ENCODE peak calls at places on chromosomes 4 and X, in nine cellular contexts. U is CD8-positive, alpha-beta T cell; H is lung; Q is AG04450; X is BJ; Z is lower leg skin; A is tibial artery; P is lower lobe of right lung; V is GM10248. S is an unnamed sample.

GRCh38 chrX:153438522-153438921 is 7.3 kb downstream of the TREX2 start:
- DNase-seq in X (no peak), Q (no peak), U (no peak), H (no peak), V (no peak), Z (no peak), A (no peak), P (no peak), S (no peak)

GRCh38 chr4:15811703-15812325 is 33.7 kb downstream of the CD38 start:
- DNase-seq in P (no peak), V (no peak), X (no peak), Q (no peak), U (no peak), H (no peak), A (no peak), Z (no peak), S (no peak)

GRCh38 chrX:101759000-101759399 is 99.3 kb upstream of the ARMCX2 start:
- DNase-seq in H (no peak), V (no peak), A (peak), P (no peak), Z (no peak), Q (peak), U (no peak), X (no peak), S (peak)

GRCh38 chrX:119419146-119419545 is 20.0 kb downstream of the SLC25A43 start:
- DNase-seq in Z (no peak), V (no peak), P (no peak), H (no peak), X (no peak), U (no peak), A (no peak), Q (no peak), S (no peak)

GRCh38 chrX:42247241-42247640 is 323.9 kb upstream of the CASK start:
- DNase-seq in Q (no peak), X (no peak), H (no peak), Z (no peak), A (no peak), U (no peak), P (no peak), V (no peak), S (no peak)

GRCh38 chr4:140309124-140309870 is 64.1 kb upstream of the SCOC start:
- DNase-seq in V (no peak), Q (no peak), Z (no peak), P (no peak), X (peak), H (no peak), U (no peak), A (no peak), S (no peak)

GRCh38 chr4:47510506-47511143 is 25.6 kb downstream of the ATP10D start:
- DNase-seq in Q (no peak), H (no peak), Z (no peak), V (peak), P (no peak), A (no peak), U (no peak), X (no peak), S (peak)

GRCh38 chr4:20086067-20086466 is 165.6 kb upstream of the SLIT2 start:
- DNase-seq in U (no peak), A (no peak), V (no peak), Q (no peak), H (no peak), Z (no peak), X (no peak), P (no peak), S (no peak)

GRCh38 chr4:52507774-52508173 is 151.3 kb downstream of the USP46 start:
- DNase-seq in V (no peak), U (no peak), X (no peak), Q (no peak), P (no peak), Z (no peak), A (no peak), H (no peak), S (no peak)

GRCh38 chr4:76821661-76822060 is 76.3 kb downstream of the SOWAHB start:
- DNase-seq in Q (peak), X (peak), U (no peak), V (no peak), P (no peak), H (no peak), Z (no peak), A (no peak), S (no peak)

GRCh38 chrX:9622128-9622527 is 143.5 kb downstream of the GPR143 start:
- DNase-seq in X (no peak), V (no peak), P (no peak), U (no peak), A (no peak), Z (no peak), H (peak), Q (no peak), S (no peak)

GRCh38 chrX:109270580-109271484 is 211.1 kb downstream of the GUCY2F start:
- DNase-seq in V (peak), P (peak), A (no peak), H (peak), Q (no peak), X (no peak), Z (no peak), U (no peak), S (peak)

GRCh38 chr4:54167508-54167907 is 61.6 kb upstream of the PDGFRA start:
- DNase-seq in A (no peak), Z (peak), P (no peak), X (no peak), U (no peak), H (no peak), V (no peak), Q (no peak), S (no peak)

GRCh38 chr4:153645183-153645582 is 38.9 kb upstream of the TLR2 start:
- DNase-seq in H (no peak), U (no peak), V (no peak), P (no peak), Z (no peak), X (no peak), Q (no peak), A (no peak), S (no peak)
- TF ChIP-seq CTCF in H (no peak), U (peak), V (peak), P (no peak), Z (no peak), X (no peak), Q (peak), A (no peak), S (no peak)

GRCh38 chr4:158169931-158170690 is 2.7 kb downstream of the GASK1B start:
- DNase-seq in X (no peak), Q (no peak), A (no peak), P (no peak), V (no peak), U (no peak), Z (no peak), H (no peak), S (no peak)
- TF ChIP-seq CTCF in X (no peak), Q (no peak), A (no peak), P (no peak), V (no peak), U (no peak), Z (no peak), H (no peak), S (no peak)

GRCh38 chr4:78299565-78299972 is 242.4 kb downstream of the FRAS1 start:
- DNase-seq in X (no peak), V (no peak), H (no peak), Q (no peak), Z (no peak), P (no peak), U (no peak), A (no peak), S (no peak)
- TF ChIP-seq CTCF in X (no peak), V (no peak), H (no peak), Q (no peak), Z (no peak), P (no peak), U (no peak), A (no peak), S (no peak)

DNA sequence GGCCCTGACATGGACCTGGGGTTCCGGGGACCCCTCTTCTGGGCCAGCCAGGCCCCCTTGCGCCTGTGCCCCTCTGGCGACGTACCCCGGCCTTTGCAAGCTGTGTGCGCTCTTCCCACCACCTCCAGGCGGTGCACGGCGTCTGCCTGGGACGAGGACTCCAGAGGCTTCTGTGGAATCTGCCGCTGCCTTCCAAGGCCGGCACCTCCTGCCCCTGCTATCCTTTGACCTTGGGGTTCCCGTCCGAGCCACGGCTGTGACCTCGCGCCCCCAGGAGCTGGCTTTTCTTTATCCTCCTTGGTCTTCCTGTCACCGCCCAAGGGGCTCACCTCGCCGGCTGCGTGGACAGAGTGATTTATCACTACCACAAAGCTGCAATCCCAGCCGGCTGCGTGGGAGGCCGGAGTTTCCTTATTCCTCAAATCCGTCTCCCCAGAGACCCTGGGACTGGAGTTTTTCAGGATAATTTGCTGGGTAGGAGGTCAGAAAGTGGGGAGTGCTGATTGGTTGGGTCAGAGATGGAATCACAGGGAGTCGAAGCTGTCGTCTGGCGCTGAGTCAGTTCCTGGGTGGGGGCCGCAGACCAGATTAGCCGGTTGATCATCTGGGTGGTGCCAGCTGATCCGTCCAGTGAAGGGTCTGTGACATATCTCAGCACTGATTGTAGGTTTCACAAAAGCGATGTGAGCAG is 19.9 kb upstream of the PLCXD1 start:
- DNase-seq in U (no peak), Q (no peak), H (no peak), Z (peak), A (no peak), X (no peak), V (no peak), P (peak), S (no peak)
- TF ChIP-seq CTCF in U (no peak), Q (no peak), H (no peak), Z (no peak), A (no peak), X (no peak), V (no peak), P (no peak), S (no peak)

GRCh38 chr4:86223472-86223871 is 136.4 kb downstream of the MAPK10 start:
- DNase-seq in A (no peak), Z (no peak), X (no peak), U (no peak), H (no peak), V (no peak), Q (peak), P (no peak), S (peak)
- TF ChIP-seq CTCF in A (no peak), Z (no peak), X (peak), U (no peak), H (no peak), V (no peak), Q (peak), P (peak), S (peak)